ENCODE peak calls at places on chromosomes 12 and 14, in four cellular contexts. I is AG04450, G is H54, O is mucosa of descending colon. H is an unnamed sample.

GRCh38 chr14:72781476-72782181 is 112.3 kb downstream of the DPF3 start:
- DNase-seq in I (no peak), G (peak; percentile 76), O (no peak), H (peak; percentile 3)

GRCh38 chr14:34582117-34582680 is 42.7 kb upstream of the EAPP start:
- DNase-seq in I (no peak), G (no peak), O (no peak), H (no peak)

GRCh38 chr14:61866932-61867920 is 105.0 kb downstream of the SNAPC1 start:
- DNase-seq in I (no peak), G (no peak), O (no peak), H (no peak)

GRCh38 chr12:15244341-15244740 is 23.1 kb upstream of the RERG start:
- DNase-seq in I (no peak), G (no peak), O (no peak), H (no peak)

GRCh38 chr14:50544911-50545310 is 12.5 kb upstream of the MAP4K5 start:
- DNase-seq in I (no peak), G (no peak), O (no peak), H (no peak)

GRCh38 chr12:95385646-95386045 is 88.3 kb upstream of the METAP2 start:
- DNase-seq in I (peak; percentile 21), G (no peak), O (no peak), H (no peak)

GRCh38 chr12:12357697-12358476 is 1.0 kb downstream of the BORCS5 start:
- DNase-seq in I (no peak), G (no peak), O (no peak), H (no peak)

GRCh38 chr14:35533357-35534129 is 421 bp upstream of the INSM2 start:
- DNase-seq in I (no peak), G (peak; percentile 29), O (peak; percentile 72), H (peak; percentile 78)

GRCh38 chr14:99460793-99461192 is 19.9 kb downstream of the SETD3 start:
- DNase-seq in I (no peak), G (no peak), O (no peak), H (no peak)

GRCh38 chr14:29712586-29712985 is 215.1 kb downstream of the PRKD1 start:
- DNase-seq in I (no peak), G (no peak), O (no peak), H (no peak)

GRCh38 chr14:100955201-100955600 is 51.7 kb upstream of the RTL1 start:
- DNase-seq in I (peak; percentile 8), G (no peak), O (no peak), H (no peak)

GRCh38 chr12:52539024-52539820 is 13.7 kb downstream of the KRT71 start:
- DNase-seq in I (peak; percentile 6), G (peak; percentile 55), O (peak; percentile 6), H (no peak)

GRCh38 chr14:26966942-26967341 is 369.1 kb upstream of the NOVA1 start:
- DNase-seq in I (no peak), G (no peak), O (no peak), H (no peak)

GRCh38 chr14:38528582-38528981 is 272.7 kb upstream of the CLEC14A start:
- DNase-seq in I (no peak), G (no peak), O (no peak), H (no peak)

GRCh38 chr12:22656376-22656775 is 31.4 kb downstream of the ETNK1 start:
- DNase-seq in I (no peak), G (no peak), O (no peak), H (no peak)

GRCh38 chr12:31715283-31715825 is 13.5 kb downstream of the AMN1 start:
- DNase-seq in I (no peak), G (no peak), O (no peak), H (no peak)

GRCh38 chr12:94558612-94559011 is 91.7 kb downstream of the TMCC3 start:
- DNase-seq in I (no peak), G (no peak), O (peak; percentile 43), H (no peak)

GRCh38 chr12:104218935-104219334 is 3.4 kb downstream of the TXNRD1 start:
- DNase-seq in I (no peak), G (no peak), O (no peak), H (no peak)

GRCh38 chr12:131357920-131358319 is 353.0 kb upstream of the SFSWAP start:
- DNase-seq in I (no peak), G (no peak), O (no peak), H (no peak)

GRCh38 chr14:22837750-22838538 is 1.6 kb downstream of the MMP14 start:
- DNase-seq in I (no peak), G (no peak), O (peak; percentile 34), H (peak; percentile 55)

GRCh38 chr14:54191846-54192245 is 205.0 kb upstream of the CDKN3 start:
- DNase-seq in I (no peak), G (no peak), O (no peak), H (no peak)

GRCh38 chr14:76784881-76785280 is 23.6 kb downstream of the VASH1 start:
- DNase-seq in I (peak; percentile 34), G (peak; percentile 80), O (peak; percentile 72), H (peak; percentile 64)

GRCh38 chr14:57999471-57999870 is 133.6 kb upstream of the SLC35F4 start:
- DNase-seq in I (no peak), G (no peak), O (no peak), H (no peak)

GRCh38 chr12:51270067-51270846 is at the start of gene SMAGP:
- DNase-seq in I (no peak), G (peak; percentile 52), O (peak; percentile 91), H (peak; percentile 86)

GRCh38 chr12:17064834-17065233 is 458.9 kb upstream of the LMO3 start:
- DNase-seq in I (no peak), G (no peak), O (no peak), H (no peak)

GRCh38 chr12:68106160-68106559 is 53.4 kb downstream of the IFNG start:
- DNase-seq in I (no peak), G (no peak), O (no peak), H (no peak)

GRCh38 chr14:104296388-104297312 is 158.3 kb downstream of the KIF26A start:
- DNase-seq in I (no peak), G (no peak), O (no peak), H (no peak)

GRCh38 chr12:160858-161257 is 53.1 kb downstream of the SLC6A12 start:
- DNase-seq in I (no peak), G (no peak), O (no peak), H (no peak)

GRCh38 chr14:64968651-64969050 is 3.5 kb downstream of the RAB15 start:
- DNase-seq in I (no peak), G (peak; percentile 65), O (no peak), H (no peak)

GRCh38 chr14:89240414-89240813 is 176.6 kb downstream of the FOXN3 start:
- DNase-seq in I (peak; percentile 11), G (no peak), O (no peak), H (no peak)

H was measured in colonic mucosa.